ENCODE peak calls at places on chromosomes 2 and 18, in five cellular contexts. One of them, this sample, is unnamed.

GRCh38 chr2:176285321-176285720 is 16.1 kb downstream of the MTX2 start:
- DNase-seq in stomach: no peak
- DNase-seq in tibial artery: no peak
- DNase-seq in Peyer's patch: no peak
- DNase-seq in cardiac fibroblast: peak
- DNase-seq in this sample: no peak

GRCh38 chr2:79855264-79856006 is 342.6 kb downstream of the CTNNA2 start:
- DNase-seq in Peyer's patch: no peak
- DNase-seq in stomach: peak
- DNase-seq in cardiac fibroblast: no peak
- DNase-seq in tibial artery: no peak
- DNase-seq in this sample: no peak

GRCh38 chr2:37654932-37655331 is 16.5 kb downstream of the CDC42EP3 start:
- DNase-seq in stomach: no peak
- DNase-seq in Peyer's patch: no peak
- DNase-seq in cardiac fibroblast: peak
- DNase-seq in tibial artery: no peak
- DNase-seq in this sample: no peak

GRCh38 chr2:156903335-156903734 is 354.2 kb upstream of the GALNT5 start:
- DNase-seq in Peyer's patch: no peak
- DNase-seq in stomach: no peak
- DNase-seq in tibial artery: no peak
- DNase-seq in cardiac fibroblast: peak
- DNase-seq in this sample: no peak

GRCh38 chr18:23963443-23964185 is 50.9 kb upstream of the TTC39C start:
- DNase-seq in cardiac fibroblast: peak
- DNase-seq in stomach: no peak
- DNase-seq in tibial artery: no peak
- DNase-seq in Peyer's patch: peak
- DNase-seq in this sample: no peak

GRCh38 chr2:224221455-224221913 is 180.4 kb downstream of the FAM124B start:
- DNase-seq in stomach: no peak
- DNase-seq in Peyer's patch: no peak
- DNase-seq in cardiac fibroblast: peak
- DNase-seq in tibial artery: no peak
- DNase-seq in this sample: no peak

GRCh38 chr2:196586511-196586991 is 53.0 kb upstream of the CCDC150 start:
- DNase-seq in cardiac fibroblast: peak
- DNase-seq in stomach: no peak
- DNase-seq in tibial artery: no peak
- DNase-seq in Peyer's patch: no peak
- DNase-seq in this sample: no peak

GRCh38 chr2:132651115-132652099 is 18.6 kb downstream of the LYPD1 start:
- DNase-seq in cardiac fibroblast: peak
- DNase-seq in Peyer's patch: no peak
- DNase-seq in stomach: no peak
- DNase-seq in tibial artery: no peak
- DNase-seq in this sample: no peak

GRCh38 chr18:37711990-37712389 is 146.4 kb upstream of the CELF4 start:
- DNase-seq in cardiac fibroblast: no peak
- DNase-seq in tibial artery: no peak
- DNase-seq in stomach: no peak
- DNase-seq in Peyer's patch: no peak
- DNase-seq in this sample: no peak

GRCh38 chr18:23228102-23229051 is 93.1 kb downstream of the CABLES1 start:
- DNase-seq in tibial artery: peak
- DNase-seq in cardiac fibroblast: peak
- DNase-seq in stomach: no peak
- DNase-seq in Peyer's patch: peak
- DNase-seq in this sample: no peak

GRCh38 chr18:47397671-47398319 is 146.3 kb upstream of the SKOR2 start:
- DNase-seq in tibial artery: no peak
- DNase-seq in stomach: no peak
- DNase-seq in Peyer's patch: peak
- DNase-seq in cardiac fibroblast: no peak
- DNase-seq in this sample: no peak

GRCh38 chr2:67880291-67880761 is 182.5 kb downstream of the C1D start:
- DNase-seq in tibial artery: peak
- DNase-seq in stomach: no peak
- DNase-seq in cardiac fibroblast: no peak
- DNase-seq in Peyer's patch: no peak
- DNase-seq in this sample: peak

GRCh38 chr2:26243643-26244478 is 571 bp downstream of the HADHA start:
- DNase-seq in tibial artery: no peak
- DNase-seq in stomach: peak
- DNase-seq in cardiac fibroblast: peak
- DNase-seq in Peyer's patch: no peak
- DNase-seq in this sample: no peak

GRCh38 chr18:10787293-10787901 is 261.6 kb downstream of the NAPG start:
- DNase-seq in stomach: peak
- DNase-seq in Peyer's patch: peak
- DNase-seq in tibial artery: peak
- DNase-seq in cardiac fibroblast: peak
- DNase-seq in this sample: peak

GRCh38 chr2:239905884-239906654 is 119.1 kb downstream of the NDUFA10 start:
- DNase-seq in stomach: no peak
- DNase-seq in Peyer's patch: peak
- DNase-seq in cardiac fibroblast: no peak
- DNase-seq in tibial artery: no peak
- DNase-seq in this sample: no peak

DNA sequence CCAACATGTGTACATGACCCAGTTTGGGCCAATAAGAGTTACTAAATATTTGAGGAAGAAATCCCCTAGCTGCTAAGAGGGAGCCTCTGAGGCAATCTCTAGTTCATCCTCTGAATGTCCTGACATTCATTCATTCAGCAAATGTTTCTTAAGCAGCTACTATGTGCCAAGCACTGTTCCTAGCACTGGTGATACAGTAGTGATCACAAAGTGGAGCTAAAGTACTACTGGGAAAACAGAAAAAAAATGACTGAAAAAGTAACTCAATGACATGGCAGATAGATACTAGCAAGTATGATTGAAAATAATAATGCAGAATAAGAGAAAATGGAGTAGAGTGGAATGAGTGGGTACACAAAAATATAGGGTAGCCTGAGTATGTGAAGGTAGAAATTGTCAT is 79.8 kb upstream of the PID1 start:
- DNase-seq in Peyer's patch: no peak
- DNase-seq in tibial artery: no peak
- DNase-seq in cardiac fibroblast: no peak
- DNase-seq in stomach: no peak
- DNase-seq in this sample: no peak
- TF ChIP-seq CTCF in Peyer's patch: no peak
- TF ChIP-seq CTCF in tibial artery: no peak
- TF ChIP-seq CTCF in cardiac fibroblast: no peak
- TF ChIP-seq CTCF in stomach: no peak
- TF ChIP-seq CTCF in this sample: no peak

GRCh38 chr2:28398101-28398834 is 5.6 kb downstream of the FOSL2 start:
- DNase-seq in cardiac fibroblast: peak
- DNase-seq in stomach: peak
- DNase-seq in Peyer's patch: no peak
- DNase-seq in tibial artery: peak
- DNase-seq in this sample: no peak
- H3K4me3 ChIP-seq in cardiac fibroblast: peak
- H3K4me3 ChIP-seq in stomach: peak
- H3K4me3 ChIP-seq in Peyer's patch: peak
- H3K4me3 ChIP-seq in tibial artery: peak
- H3K4me3 ChIP-seq in this sample: no peak

DNA sequence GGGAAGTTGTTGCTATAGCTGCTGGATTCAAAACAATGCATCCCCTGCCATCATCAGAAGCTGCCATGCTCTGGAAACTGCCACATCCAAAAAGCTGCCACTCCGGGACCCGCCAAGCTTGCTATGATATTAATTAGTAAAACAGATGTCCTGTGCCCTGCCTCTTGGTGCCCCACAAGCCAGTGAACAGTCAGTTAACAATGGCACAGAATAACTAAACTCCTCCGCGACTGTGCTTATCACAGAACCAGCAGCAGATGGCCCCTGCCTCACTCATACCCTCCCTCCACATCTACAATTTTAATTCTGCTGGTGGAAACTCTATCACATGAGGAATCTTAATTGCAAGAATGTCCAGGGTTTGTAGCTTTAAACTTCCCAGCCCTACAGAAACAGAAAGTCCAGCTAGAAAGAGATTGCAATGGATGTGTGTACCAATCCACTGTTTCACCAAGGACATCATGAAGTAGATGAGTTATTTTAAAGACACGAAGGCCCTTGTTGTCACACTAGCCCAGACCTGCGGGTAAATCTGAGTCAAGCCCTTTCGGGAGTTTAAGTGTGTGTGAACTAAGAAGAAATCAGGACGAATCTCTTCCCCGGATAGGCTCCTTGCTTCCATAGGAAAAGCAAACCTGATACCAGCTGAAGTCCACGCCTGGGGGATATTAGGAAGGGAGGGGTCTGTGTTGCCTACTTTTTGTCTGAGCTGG is 7.4 kb upstream of the ACYP2 start:
- DNase-seq in tibial artery: no peak
- DNase-seq in stomach: no peak
- DNase-seq in Peyer's patch: no peak
- DNase-seq in cardiac fibroblast: no peak
- DNase-seq in this sample: no peak
- TF ChIP-seq CTCF in tibial artery: no peak
- TF ChIP-seq CTCF in stomach: no peak
- TF ChIP-seq CTCF in Peyer's patch: no peak
- TF ChIP-seq CTCF in cardiac fibroblast: no peak
- TF ChIP-seq CTCF in this sample: no peak

GRCh38 chr2:101699939-101700442 is 2.5 kb downstream of the MAP4K4 start:
- DNase-seq in Peyer's patch: no peak
- DNase-seq in cardiac fibroblast: peak
- DNase-seq in stomach: no peak
- DNase-seq in tibial artery: no peak
- DNase-seq in this sample: no peak
- H3K4me3 ChIP-seq in Peyer's patch: peak
- H3K4me3 ChIP-seq in cardiac fibroblast: peak
- H3K4me3 ChIP-seq in stomach: peak
- H3K4me3 ChIP-seq in tibial artery: peak
- H3K4me3 ChIP-seq in this sample: no peak

GRCh38 chr18:21389283-21389682 is 147.3 kb downstream of the GREB1L start:
- DNase-seq in Peyer's patch: no peak
- DNase-seq in cardiac fibroblast: no peak
- DNase-seq in tibial artery: no peak
- DNase-seq in stomach: no peak
- DNase-seq in this sample: no peak
- TF ChIP-seq CTCF in Peyer's patch: no peak
- TF ChIP-seq CTCF in cardiac fibroblast: no peak
- TF ChIP-seq CTCF in tibial artery: no peak
- TF ChIP-seq CTCF in stomach: no peak
- TF ChIP-seq CTCF in this sample: no peak

GRCh38 chr18:34495434-34495833 is 214.7 kb upstream of the DTNA start:
- DNase-seq in stomach: no peak
- DNase-seq in cardiac fibroblast: no peak
- DNase-seq in tibial artery: no peak
- DNase-seq in Peyer's patch: no peak
- DNase-seq in this sample: no peak
- H3K4me3 ChIP-seq in stomach: no peak
- H3K4me3 ChIP-seq in cardiac fibroblast: no peak
- H3K4me3 ChIP-seq in tibial artery: no peak
- H3K4me3 ChIP-seq in Peyer's patch: no peak
- H3K4me3 ChIP-seq in this sample: no peak

GRCh38 chr2:24337958-24338357 is 22.4 kb downstream of the ITSN2 start:
- DNase-seq in tibial artery: no peak
- DNase-seq in Peyer's patch: no peak
- DNase-seq in cardiac fibroblast: no peak
- DNase-seq in stomach: no peak
- DNase-seq in this sample: no peak
- TF ChIP-seq CTCF in tibial artery: no peak
- TF ChIP-seq CTCF in Peyer's patch: peak
- TF ChIP-seq CTCF in cardiac fibroblast: no peak
- TF ChIP-seq CTCF in stomach: no peak
- TF ChIP-seq CTCF in this sample: no peak

GRCh38 chr2:71074893-71075292 is 6.4 kb downstream of the NAGK start:
- DNase-seq in stomach: no peak
- DNase-seq in cardiac fibroblast: no peak
- DNase-seq in Peyer's patch: no peak
- DNase-seq in tibial artery: no peak
- DNase-seq in this sample: no peak
- H3K4me3 ChIP-seq in stomach: no peak
- H3K4me3 ChIP-seq in cardiac fibroblast: no peak
- H3K4me3 ChIP-seq in Peyer's patch: no peak
- H3K4me3 ChIP-seq in tibial artery: no peak
- H3K4me3 ChIP-seq in this sample: no peak

This sample was measured in lower leg skin.